ENCODE peak calls at places on chromosome 11, in six cellular contexts. One of them, this sample, is unnamed.

GRCh38 chr11:27438595-27438981 is 34.0 kb downstream of the LGR4 start:
- DNase-seq in A549: no peak
- DNase-seq in heart right ventricle: no peak
- DNase-seq in RWPE1: no peak
- DNase-seq in tibial artery: no peak
- DNase-seq in AG09319: no peak
- DNase-seq in this sample: no peak

GRCh38 chr11:125085301-125086081 is 22.4 kb downstream of the SLC37A2 start:
- DNase-seq in A549: no peak
- DNase-seq in heart right ventricle: no peak
- DNase-seq in RWPE1: no peak
- DNase-seq in tibial artery: no peak
- DNase-seq in AG09319: no peak
- DNase-seq in this sample: no peak

GRCh38 chr11:94746721-94747120 is 21.4 kb upstream of the AMOTL1 start:
- DNase-seq in A549: peak; percentile 89
- DNase-seq in heart right ventricle: no peak
- DNase-seq in RWPE1: no peak
- DNase-seq in tibial artery: no peak
- DNase-seq in AG09319: no peak
- DNase-seq in this sample: no peak

GRCh38 chr11:110253525-110253924 is 42.9 kb downstream of the RDX start:
- DNase-seq in A549: no peak
- DNase-seq in heart right ventricle: no peak
- DNase-seq in RWPE1: no peak
- DNase-seq in tibial artery: no peak
- DNase-seq in AG09319: no peak
- DNase-seq in this sample: no peak

GRCh38 chr11:27471067-27471587 is 1.5 kb downstream of the LGR4 start:
- DNase-seq in A549: peak; percentile 41
- DNase-seq in heart right ventricle: no peak
- DNase-seq in RWPE1: no peak
- DNase-seq in tibial artery: no peak
- DNase-seq in AG09319: no peak
- DNase-seq in this sample: peak; percentile 12

GRCh38 chr11:87597696-87598095 is 560.0 kb downstream of the TMEM135 start:
- DNase-seq in A549: no peak
- DNase-seq in heart right ventricle: no peak
- DNase-seq in RWPE1: no peak
- DNase-seq in tibial artery: no peak
- DNase-seq in AG09319: no peak
- DNase-seq in this sample: no peak

GRCh38 chr11:88623536-88623935 is 286.0 kb upstream of the CTSC start:
- DNase-seq in A549: no peak
- DNase-seq in heart right ventricle: no peak
- DNase-seq in RWPE1: no peak
- DNase-seq in tibial artery: no peak
- DNase-seq in AG09319: no peak
- DNase-seq in this sample: no peak

GRCh38 chr11:63770763-63771162 is 2.2 kb upstream of the ZFTA start:
- DNase-seq in A549: no peak
- DNase-seq in heart right ventricle: no peak
- DNase-seq in RWPE1: no peak
- DNase-seq in tibial artery: no peak
- DNase-seq in AG09319: no peak
- DNase-seq in this sample: no peak

GRCh38 chr11:83156150-83156995 is 558 bp upstream of the PCF11 start:
- DNase-seq in A549: peak; percentile 100
- DNase-seq in heart right ventricle: peak; percentile 98
- DNase-seq in RWPE1: peak; percentile 99
- DNase-seq in tibial artery: peak; percentile 99
- DNase-seq in AG09319: peak; percentile 100
- DNase-seq in this sample: no peak

GRCh38 chr11:103552086-103552485 is 442.9 kb downstream of the DYNC2H1 start:
- DNase-seq in A549: no peak
- DNase-seq in heart right ventricle: no peak
- DNase-seq in RWPE1: no peak
- DNase-seq in tibial artery: no peak
- DNase-seq in AG09319: no peak
- DNase-seq in this sample: no peak

GRCh38 chr11:79437981-79438630 is 2.7 kb downstream of the TENM4 start:
- DNase-seq in A549: no peak
- DNase-seq in heart right ventricle: no peak
- DNase-seq in RWPE1: peak; percentile 80
- DNase-seq in tibial artery: peak; percentile 33
- DNase-seq in AG09319: no peak
- DNase-seq in this sample: peak; percentile 40

GRCh38 chr11:123020968-123021367 is 39.3 kb upstream of the BSX start:
- DNase-seq in A549: peak; percentile 54
- DNase-seq in heart right ventricle: no peak
- DNase-seq in RWPE1: peak; percentile 60
- DNase-seq in tibial artery: no peak
- DNase-seq in AG09319: no peak
- DNase-seq in this sample: peak; percentile 73

GRCh38 chr11:68660066-68660810 is 24.1 kb upstream of the GAL start:
- DNase-seq in A549: no peak
- DNase-seq in heart right ventricle: no peak
- DNase-seq in RWPE1: no peak
- DNase-seq in tibial artery: no peak
- DNase-seq in AG09319: no peak
- DNase-seq in this sample: no peak

GRCh38 chr11:124108158-124108557 is 7.1 kb upstream of the VWA5A start:
- DNase-seq in A549: peak; percentile 29
- DNase-seq in heart right ventricle: no peak
- DNase-seq in RWPE1: no peak
- DNase-seq in tibial artery: no peak
- DNase-seq in AG09319: no peak
- DNase-seq in this sample: peak; percentile 23

GRCh38 chr11:124807660-124808270 is 7.6 kb upstream of the MSANTD2 start:
- DNase-seq in A549: no peak
- DNase-seq in heart right ventricle: no peak
- DNase-seq in RWPE1: no peak
- DNase-seq in tibial artery: no peak
- DNase-seq in AG09319: no peak
- DNase-seq in this sample: no peak

GRCh38 chr11:36953986-36954385 is 355.9 kb upstream of the RAG2 start:
- DNase-seq in A549: no peak
- DNase-seq in heart right ventricle: no peak
- DNase-seq in RWPE1: no peak
- DNase-seq in tibial artery: no peak
- DNase-seq in AG09319: no peak
- DNase-seq in this sample: no peak

GRCh38 chr11:9506489-9507343 is 45.9 kb downstream of the ZNF143 start:
- DNase-seq in A549: peak; percentile 81
- DNase-seq in heart right ventricle: peak; percentile 37
- DNase-seq in RWPE1: peak; percentile 64
- DNase-seq in tibial artery: peak; percentile 74
- DNase-seq in AG09319: peak; percentile 45
- DNase-seq in this sample: peak; percentile 64

GRCh38 chr11:114725623-114726022 is 47.3 kb downstream of the NXPE2 start:
- DNase-seq in A549: no peak
- DNase-seq in heart right ventricle: no peak
- DNase-seq in RWPE1: no peak
- DNase-seq in tibial artery: no peak
- DNase-seq in AG09319: no peak
- DNase-seq in this sample: no peak

GRCh38 chr11:9893474-9893873 is 229.6 kb downstream of the SWAP70 start:
- DNase-seq in A549: no peak
- DNase-seq in heart right ventricle: no peak
- DNase-seq in RWPE1: no peak
- DNase-seq in tibial artery: no peak
- DNase-seq in AG09319: no peak
- DNase-seq in this sample: no peak

GRCh38 chr11:3153291-3153861 is 11.7 kb downstream of the OSBPL5 start:
- DNase-seq in A549: no peak
- DNase-seq in heart right ventricle: peak; percentile 67
- DNase-seq in RWPE1: no peak
- DNase-seq in tibial artery: peak; percentile 79
- DNase-seq in AG09319: peak; percentile 41
- DNase-seq in this sample: no peak

GRCh38 chr11:45156731-45157130 is 10.3 kb downstream of the PRDM11 start:
- DNase-seq in A549: no peak
- DNase-seq in heart right ventricle: no peak
- DNase-seq in RWPE1: no peak
- DNase-seq in tibial artery: no peak
- DNase-seq in AG09319: no peak
- DNase-seq in this sample: no peak

GRCh38 chr11:109037856-109038780 is 373.2 kb downstream of the DDX10 start:
- DNase-seq in A549: no peak
- DNase-seq in heart right ventricle: no peak
- DNase-seq in RWPE1: peak; percentile 22
- DNase-seq in tibial artery: peak; percentile 23
- DNase-seq in AG09319: peak; percentile 37
- DNase-seq in this sample: no peak

GRCh38 chr11:116865696-116866095 is 28.3 kb upstream of the APOA1 start:
- DNase-seq in A549: no peak
- DNase-seq in heart right ventricle: no peak
- DNase-seq in RWPE1: no peak
- DNase-seq in tibial artery: no peak
- DNase-seq in AG09319: no peak
- DNase-seq in this sample: no peak

GRCh38 chr11:304061-304506 is 3.5 kb upstream of the IFITM2 start:
- DNase-seq in A549: no peak
- DNase-seq in heart right ventricle: no peak
- DNase-seq in RWPE1: no peak
- DNase-seq in tibial artery: no peak
- DNase-seq in AG09319: no peak
- DNase-seq in this sample: no peak

GRCh38 chr11:112606656-112607055 is 346.0 kb upstream of the PLET1 start:
- DNase-seq in A549: no peak
- DNase-seq in heart right ventricle: no peak
- DNase-seq in RWPE1: no peak
- DNase-seq in tibial artery: no peak
- DNase-seq in AG09319: no peak
- DNase-seq in this sample: no peak

GRCh38 chr11:125402436-125402835 is 93.6 kb downstream of the FEZ1 start:
- DNase-seq in A549: no peak
- DNase-seq in heart right ventricle: no peak
- DNase-seq in RWPE1: no peak
- DNase-seq in tibial artery: no peak
- DNase-seq in AG09319: no peak
- DNase-seq in this sample: no peak

GRCh38 chr11:64150481-64151239 is 15.3 kb downstream of the MACROD1 start:
- DNase-seq in A549: no peak
- DNase-seq in heart right ventricle: peak; percentile 71
- DNase-seq in RWPE1: no peak
- DNase-seq in tibial artery: no peak
- DNase-seq in AG09319: no peak
- DNase-seq in this sample: no peak

GRCh38 chr11:117915672-117916235 is 13.4 kb downstream of the TMPRSS13 start:
- DNase-seq in A549: no peak
- DNase-seq in heart right ventricle: no peak
- DNase-seq in RWPE1: no peak
- DNase-seq in tibial artery: no peak
- DNase-seq in AG09319: no peak
- DNase-seq in this sample: no peak

GRCh38 chr11:57496109-57496820 is 19.2 kb downstream of the SLC43A1 start:
- DNase-seq in A549: no peak
- DNase-seq in heart right ventricle: no peak
- DNase-seq in RWPE1: no peak
- DNase-seq in tibial artery: no peak
- DNase-seq in AG09319: no peak
- DNase-seq in this sample: no peak

GRCh38 chr11:116641561-116642045 is 131.2 kb downstream of the BUD13 start:
- DNase-seq in A549: peak; percentile 33
- DNase-seq in heart right ventricle: peak; percentile 25
- DNase-seq in RWPE1: peak; percentile 69
- DNase-seq in tibial artery: no peak
- DNase-seq in AG09319: no peak
- DNase-seq in this sample: peak; percentile 52

GRCh38 chr11:33045551-33046255 is 6.3 kb downstream of the TCP11L1 start:
- DNase-seq in A549: peak; percentile 86
- DNase-seq in heart right ventricle: no peak
- DNase-seq in RWPE1: no peak
- DNase-seq in tibial artery: no peak
- DNase-seq in AG09319: no peak
- DNase-seq in this sample: no peak

GRCh38 chr11:70948416-70948815 is 304.0 kb downstream of the SHANK2 start:
- DNase-seq in A549: no peak
- DNase-seq in heart right ventricle: no peak
- DNase-seq in RWPE1: no peak
- DNase-seq in tibial artery: no peak
- DNase-seq in AG09319: no peak
- DNase-seq in this sample: no peak
- TF ChIP-seq CTCF in A549: no peak
- TF ChIP-seq CTCF in heart right ventricle: no peak
- TF ChIP-seq CTCF in RWPE1: no peak
- TF ChIP-seq CTCF in tibial artery: no peak
- TF ChIP-seq CTCF in AG09319: no peak
- TF ChIP-seq CTCF in this sample: no peak

GRCh38 chr11:58567889-58568512 is 7.7 kb downstream of the LPXN start:
- DNase-seq in A549: peak; percentile 68
- DNase-seq in heart right ventricle: no peak
- DNase-seq in RWPE1: peak; percentile 36
- DNase-seq in tibial artery: no peak
- DNase-seq in AG09319: no peak
- DNase-seq in this sample: peak; percentile 45
- TF ChIP-seq CTCF in A549: peak; percentile 62
- TF ChIP-seq CTCF in heart right ventricle: peak; percentile 76
- TF ChIP-seq CTCF in RWPE1: peak; percentile 71
- TF ChIP-seq CTCF in tibial artery: peak; percentile 53
- TF ChIP-seq CTCF in AG09319: peak; percentile 87
- TF ChIP-seq CTCF in this sample: peak; percentile 64

DNA sequence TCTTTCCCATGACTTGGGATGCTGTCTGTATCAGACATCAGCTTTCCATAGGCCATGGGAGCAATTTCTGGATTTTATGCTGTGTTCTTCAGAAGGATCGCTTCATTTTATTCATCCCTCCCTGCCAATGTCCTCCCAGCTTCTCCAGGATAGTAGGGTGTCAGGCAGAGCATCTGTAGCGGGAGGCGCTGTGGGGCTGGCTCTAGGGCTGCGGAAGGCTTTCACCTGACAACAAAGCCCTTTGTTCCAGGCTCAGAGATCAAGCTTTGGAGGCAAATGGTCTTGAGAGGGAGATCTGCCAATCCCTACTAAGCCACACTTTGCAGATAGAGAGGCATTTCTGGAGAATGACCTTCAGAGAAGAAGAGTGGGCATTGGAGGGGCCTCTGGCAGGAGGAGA is 29.5 kb upstream of the FTH1 start:
- DNase-seq in A549: no peak
- DNase-seq in heart right ventricle: no peak
- DNase-seq in RWPE1: no peak
- DNase-seq in tibial artery: no peak
- DNase-seq in AG09319: no peak
- DNase-seq in this sample: no peak
- TF ChIP-seq CTCF in A549: no peak
- TF ChIP-seq CTCF in heart right ventricle: no peak
- TF ChIP-seq CTCF in RWPE1: no peak
- TF ChIP-seq CTCF in tibial artery: no peak
- TF ChIP-seq CTCF in AG09319: no peak
- TF ChIP-seq CTCF in this sample: no peak

GRCh38 chr11:28730336-28730735 is 622.1 kb downstream of the METTL15 start:
- DNase-seq in A549: no peak
- DNase-seq in heart right ventricle: no peak
- DNase-seq in RWPE1: peak; percentile 15
- DNase-seq in tibial artery: no peak
- DNase-seq in AG09319: no peak
- DNase-seq in this sample: no peak
- TF ChIP-seq CTCF in A549: no peak
- TF ChIP-seq CTCF in heart right ventricle: no peak
- TF ChIP-seq CTCF in RWPE1: no peak
- TF ChIP-seq CTCF in tibial artery: no peak
- TF ChIP-seq CTCF in AG09319: no peak
- TF ChIP-seq CTCF in this sample: no peak

This sample was measured in GM20000.